ENCODE peak calls at places on chromosomes 16 and 17, in four cellular contexts. O is H1, V is HepG2, T is GM12878. M is an unnamed sample.

GRCh38 chr16:11685844-11686618 is 17.8 kb downstream of the SNN start:
- DNase-seq in V (no peak), O (no peak), T (no peak), M (no peak)

GRCh38 chr16:68445458-68445857 is 2.9 kb downstream of the SMPD3 start:
- DNase-seq in T (peak), O (no peak), V (peak), M (peak)

GRCh38 chr16:27448531-27449433 is 46.8 kb downstream of the IL21R start:
- DNase-seq in T (no peak), O (no peak), V (peak), M (peak)

GRCh38 chr17:29682987-29683386 is 60.3 kb upstream of the CORO6 start:
- DNase-seq in T (no peak), V (no peak), O (no peak), M (peak)

GRCh38 chr16:17369441-17369951 is 101.3 kb downstream of the XYLT1 start:
- DNase-seq in T (peak), O (no peak), V (no peak), M (no peak)

GRCh38 chr16:8621572-8622314 is at the start of gene METTL22:
- DNase-seq in T (peak), V (peak), O (peak), M (peak)

GRCh38 chr17:46071796-46072195 is 72.7 kb downstream of the STH start:
- DNase-seq in O (no peak), V (no peak), T (no peak), M (no peak)

GRCh38 chr16:17836868-17837602 is 366.3 kb upstream of the XYLT1 start:
- DNase-seq in O (peak), V (peak), T (no peak), M (no peak)

GRCh38 chr17:34607917-34608316 is 28.5 kb downstream of the TMEM132E start:
- DNase-seq in T (no peak), O (no peak), V (no peak), M (no peak)

GRCh38 chr17:45763182-45763581 is 20.9 kb upstream of the CRHR1 start:
- DNase-seq in V (no peak), T (no peak), O (no peak), M (no peak)

GRCh38 chr17:33218657-33219298 is 74.3 kb downstream of the ASIC2 start:
- DNase-seq in V (no peak), T (no peak), O (no peak), M (no peak)

GRCh38 chr17:5418858-5419355 is 555 bp downstream of the NUP88 start:
- DNase-seq in T (peak), V (peak), O (no peak), M (no peak)

GRCh38 chr17:41377546-41377945 is 4.6 kb downstream of the KRT34 start:
- DNase-seq in O (no peak), V (no peak), T (no peak), M (no peak)

GRCh38 chr16:52812945-52813556 is 239.6 kb downstream of the CHD9NB start:
- DNase-seq in O (no peak), T (no peak), V (peak), M (no peak)

GRCh38 chr16:1019234-1019933 is 37.8 kb downstream of the SOX8 start:
- DNase-seq in T (no peak), O (no peak), V (no peak), M (peak)

GRCh38 chr16:66103245-66103644 is 263.2 kb upstream of the CDH5 start:
- DNase-seq in V (peak), T (no peak), O (no peak), M (no peak)

GRCh38 chr17:41267711-41268110 is 2.5 kb downstream of the KRTAP9-6 start:
- DNase-seq in T (no peak), O (no peak), V (no peak), M (no peak)

GRCh38 chr17:4006745-4007211 is 42.5 kb upstream of the ATP2A3 start:
- DNase-seq in V (no peak), O (no peak), T (no peak), M (peak)

GRCh38 chr17:75614006-75614405 is 19.2 kb upstream of the SMIM5 start:
- DNase-seq in T (no peak), O (no peak), V (no peak), M (peak)

GRCh38 chr16:1712791-1713261 is 6.8 kb downstream of the MAPK8IP3 start:
- DNase-seq in T (no peak), O (no peak), V (no peak), M (no peak)

GRCh38 chr16:19118938-19119431 is 5.2 kb downstream of the ITPRIPL2 start:
- DNase-seq in O (no peak), T (no peak), V (no peak), M (no peak)

GRCh38 chr17:16150251-16150859 is 65.0 kb downstream of the NCOR1 start:
- DNase-seq in T (no peak), V (no peak), O (no peak), M (no peak)

GRCh38 chr16:4936991-4937781 is at the start of gene PPL:
- DNase-seq in O (no peak), T (no peak), V (peak), M (peak)

GRCh38 chr16:529012-529575 is 1.6 kb downstream of the CAPN15 start:
- DNase-seq in O (no peak), V (no peak), T (no peak), M (no peak)

GRCh38 chr17:28145348-28145747 is 102.9 kb downstream of the NLK start:
- DNase-seq in V (no peak), T (no peak), O (no peak), M (no peak)

GRCh38 chr17:59154721-59155438 is at the start of gene SKA2:
- DNase-seq in O (peak), V (no peak), T (peak), M (peak)

GRCh38 chr17:48351916-48352332 is 78.1 kb downstream of the SKAP1 start:
- DNase-seq in V (peak), T (no peak), O (no peak), M (peak)

GRCh38 chr17:48571024-48571818 is 6.9 kb downstream of the HOXB4 start:
- DNase-seq in T (no peak), O (no peak), V (no peak), M (no peak)

GRCh38 chr17:36209575-36209974 is 1.3 kb upstream of the CCL4L2 start:
- DNase-seq in T (no peak), V (no peak), O (no peak), M (no peak)

GRCh38 chr17:58533616-58534188 is 19.3 kb upstream of the MTMR4 start:
- DNase-seq in T (no peak), O (no peak), V (no peak), M (no peak)

GRCh38 chr17:67289174-67289876 is 44.3 kb upstream of the HELZ start:
- DNase-seq in T (no peak), O (no peak), V (no peak), M (no peak)

GRCh38 chr16:9139965-9140364 is 48.5 kb downstream of the HAPSTR1 start:
- DNase-seq in T (no peak), O (no peak), V (peak), M (peak)

GRCh38 chr16:29029168-29029994 is 44.5 kb downstream of the LAT start:
- DNase-seq in T (no peak), V (no peak), O (peak), M (no peak)

GRCh38 chr16:28609631-28610594 is at the start of gene SULT1A1:
- DNase-seq in T (no peak), V (peak), O (no peak), M (peak)

GRCh38 chr17:9899280-9900018 is 5.6 kb downstream of the RCVRN start:
- DNase-seq in O (no peak), V (no peak), T (no peak), M (no peak)
- TF ChIP-seq TCF12 in O (no peak), V (no peak), T (no peak), M (no peak)

GRCh38 chr17:44376124-44376523 is 12.5 kb upstream of the FAM171A2 start:
- DNase-seq in T (no peak), O (no peak), V (peak), M (peak)

GRCh38 chr17:44378171-44378705 is 11.2 kb downstream of the ITGA2B start:
- DNase-seq in T (no peak), V (no peak), O (no peak), M (no peak)

GRCh38 chr17:44374306-44375195 is 10.9 kb upstream of the FAM171A2 start:
- DNase-seq in V (peak), O (peak), T (no peak), M (peak)

GRCh38 chr17:44376779-44377178 is 12.7 kb downstream of the ITGA2B start:
- DNase-seq in V (no peak), T (no peak), O (no peak), M (no peak)

GRCh38 chr17:44375196-44376017 is 11.8 kb upstream of the FAM171A2 start:
- DNase-seq in O (no peak), T (no peak), V (no peak), M (peak)
- TF ChIP-seq GABPA in O (no peak), T (no peak), V (no peak), M (no peak)

DNA sequence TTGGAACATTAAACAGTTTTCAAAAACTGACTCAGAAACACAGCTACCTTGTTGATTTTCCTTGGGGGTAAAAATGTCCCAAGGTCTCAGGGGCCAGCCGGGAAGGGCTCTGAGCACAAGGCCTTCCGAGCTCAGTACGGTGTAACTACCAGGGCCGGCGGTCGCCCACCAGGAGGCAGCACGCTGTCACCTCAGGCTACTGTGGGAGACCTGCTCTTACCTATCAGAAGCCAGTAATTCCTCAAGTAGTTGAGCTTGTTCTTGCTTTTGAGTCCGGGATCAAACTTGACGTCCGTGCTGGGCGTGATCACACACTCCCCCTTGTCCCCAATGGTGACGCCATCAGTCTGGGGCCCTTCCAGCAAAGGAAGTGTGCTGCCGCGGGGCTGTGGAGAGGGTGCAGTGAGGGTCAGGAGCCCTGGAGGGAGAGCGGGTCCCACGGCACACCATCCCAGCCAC is 43.4 kb upstream of the ICAM2 start:
- DNase-seq in O (peak), T (no peak), V (peak), M (peak)
- TF ChIP-seq TCF12 in O (no peak), T (no peak), V (no peak), M (no peak)

GRCh38 chr16:64321066-64321465 is 800.8 kb downstream of the CDH11 start:
- DNase-seq in O (no peak), T (no peak), V (no peak), M (no peak)
- TF ChIP-seq GABPA in O (no peak), T (no peak), V (no peak), M (no peak)

GRCh38 chr16:25109643-25110042 is 1.9 kb upstream of the LCMT1 start:
- DNase-seq in O (no peak), T (no peak), V (peak), M (no peak)

GRCh38 chr16:25110392-25110947 is 1.1 kb upstream of the LCMT1 start:
- DNase-seq in O (no peak), V (no peak), T (no peak), M (no peak)

GRCh38 chr16:25108054-25108453 is 3.5 kb upstream of the LCMT1 start:
- DNase-seq in V (peak), T (no peak), O (no peak), M (peak)

GRCh38 chr16:25107466-25107792 is 4.1 kb upstream of the LCMT1 start:
- DNase-seq in T (no peak), V (no peak), O (no peak), M (peak)

GRCh38 chr16:25106567-25107465 is 4.7 kb upstream of the LCMT1 start:
- DNase-seq in V (peak), T (no peak), O (peak), M (peak)
- TF ChIP-seq TCF12 in V (no peak), T (peak), O (no peak), M (peak)

GRCh38 chr17:51054748-51055147 is 65.9 kb downstream of the SPAG9 start:
- DNase-seq in O (no peak), T (no peak), V (no peak), M (no peak)
- TF ChIP-seq GABPA in O (no peak), T (no peak), V (no peak), M (no peak)

GRCh38 chr17:30961213-30962188 is 9.3 kb upstream of the RNF135 start:
- DNase-seq in T (peak), O (no peak), V (no peak), M (no peak)
- TF ChIP-seq TCF12 in T (no peak), O (no peak), V (no peak), M (no peak)

GRCh38 chr16:23504453-23505179 is 5.7 kb downstream of the GGA2 start:
- DNase-seq in O (no peak), V (peak), T (peak), M (peak)
- TF ChIP-seq GABPA in O (no peak), V (no peak), T (peak), M (no peak)

DNA sequence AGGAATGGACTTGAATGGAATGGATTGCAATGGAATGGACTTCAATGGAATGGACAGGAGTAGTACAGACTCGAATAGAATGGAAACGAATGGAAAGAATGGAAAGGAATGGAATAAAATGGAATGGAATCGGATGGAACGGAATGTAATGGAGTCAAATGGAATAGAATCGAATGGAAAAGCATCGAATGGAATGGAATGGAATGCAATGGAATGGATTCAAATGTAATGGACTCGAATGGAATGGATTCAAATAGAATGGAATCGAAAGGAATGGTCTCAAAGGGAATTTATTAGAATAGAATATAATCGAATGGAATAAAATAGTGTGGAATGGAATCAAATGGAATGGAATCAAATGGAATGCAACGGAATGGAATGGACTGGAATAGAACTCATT is 484.9 kb upstream of the WSB1 start:
- DNase-seq in T (peak), V (no peak), O (peak), M (no peak)
- TF ChIP-seq TCF12 in T (no peak), V (no peak), O (no peak), M (no peak)

GRCh38 chr16:57235128-57236092 is 9.6 kb upstream of the ARL2BP start:
- DNase-seq in V (peak), T (no peak), O (no peak), M (no peak)
- TF ChIP-seq GABPA in V (no peak), T (no peak), O (no peak), M (no peak)